ENCODE peak calls at places on chromosomes 4 and X, in four cellular contexts. W is astrocyte of the cerebellum, O is ovary, B is heart right ventricle. A is an unnamed sample.

GRCh38 chrX:41684138-41684537 is 4.6 kb upstream of the GPR34 start:
- DNase-seq in W (no peak), O (no peak), B (no peak), A (no peak)

GRCh38 chrX:45852884-45853283 is 652.2 kb upstream of the DIPK2B start:
- DNase-seq in W (no peak), O (no peak), B (no peak), A (no peak)

GRCh38 chr4:148415500-148415899 is 26.7 kb downstream of the NR3C2 start:
- DNase-seq in W (no peak), O (no peak), B (no peak), A (no peak)

GRCh38 chr4:57234252-57234775 is 124.1 kb upstream of the IGFBP7 start:
- DNase-seq in W (no peak), O (no peak), B (no peak), A (no peak)

GRCh38 chr4:5707366-5708133 is 809 bp downstream of the EVC2 start:
- DNase-seq in W (no peak), O (peak; percentile 30), B (no peak), A (no peak)

GRCh38 chr4:178339769-178340168 is 897.5 kb upstream of the AGA start:
- DNase-seq in W (no peak), O (no peak), B (no peak), A (no peak)

GRCh38 chr4:139540637-139541036 is 15.4 kb downstream of the SETD7 start:
- DNase-seq in W (no peak), O (no peak), B (no peak), A (no peak)

GRCh38 chr4:180913750-180914149 is 1329.5 kb upstream of the TENM3 start:
- DNase-seq in W (no peak), O (no peak), B (no peak), A (no peak)

GRCh38 chr4:93776386-93777080 is 52.0 kb upstream of the ATOH1 start:
- DNase-seq in W (peak; percentile 47), O (no peak), B (no peak), A (no peak)

GRCh38 chr4:5710962-5711478 is at the start of gene EVC:
- DNase-seq in W (peak; percentile 23), O (peak; percentile 88), B (peak; percentile 85), A (no peak)

GRCh38 chr4:52548818-52549570 is 110.1 kb downstream of the USP46 start:
- DNase-seq in W (no peak), O (no peak), B (no peak), A (no peak)

GRCh38 chrX:102516314-102516936 is at the start of gene TMSB15A:
- DNase-seq in W (peak; percentile 11), O (peak; percentile 79), B (peak; percentile 63), A (no peak)

GRCh38 chr4:119748853-119749252 is 120.2 kb upstream of the PDE5A start:
- DNase-seq in W (no peak), O (no peak), B (no peak), A (no peak)

GRCh38 chrX:43423876-43424275 is 232.2 kb upstream of the MAOA start:
- DNase-seq in W (no peak), O (no peak), B (no peak), A (no peak)

GRCh38 chrX:148135738-148136137 is 154.6 kb downstream of the FMR1NB start:
- DNase-seq in W (no peak), O (no peak), B (no peak), A (no peak)

GRCh38 chr4:180407273-180407885 is 1835.8 kb upstream of the TENM3 start:
- DNase-seq in W (no peak), O (no peak), B (no peak), A (no peak)

GRCh38 chr4:143358923-143359694 is 22.4 kb downstream of the GAB1 start:
- DNase-seq in W (no peak), O (no peak), B (no peak), A (peak; percentile 81)

GRCh38 chrX:41377624-41378023 is 43.7 kb downstream of the DDX3X start:
- DNase-seq in W (no peak), O (no peak), B (no peak), A (no peak)

GRCh38 chr4:126957555-126958440 is 675.0 kb upstream of the INTU start:
- DNase-seq in W (peak; percentile 36), O (no peak), B (no peak), A (no peak)

GRCh38 chrX:8349816-8350544 is 114.7 kb upstream of the VCX3B start:
- DNase-seq in W (no peak), O (no peak), B (no peak), A (no peak)

GRCh38 chrX:17520206-17520605 is 145.2 kb downstream of the NHS start:
- DNase-seq in W (no peak), O (no peak), B (no peak), A (no peak)

GRCh38 chrX:22247169-22247568 is 25.5 kb upstream of the CBLL2 start:
- DNase-seq in W (no peak), O (no peak), B (no peak), A (no peak)

GRCh38 chr4:37797923-37798322 is 28.6 kb upstream of the PGM2 start:
- DNase-seq in W (no peak), O (no peak), B (no peak), A (no peak)

GRCh38 chr4:154526151-154526550 is 24.0 kb downstream of the PLRG1 start:
- DNase-seq in W (no peak), O (no peak), B (no peak), A (no peak)

GRCh38 chr4:12911723-12912324 is 572.3 kb downstream of the RAB28 start:
- DNase-seq in W (no peak), O (no peak), B (peak; percentile 8), A (no peak)

GRCh38 chrX:13658602-13659001 is 5.7 kb downstream of the TCEANC start:
- DNase-seq in W (peak; percentile 44), O (no peak), B (peak; percentile 11), A (no peak)

GRCh38 chr4:17398035-17398434 is 113.9 kb downstream of the QDPR start:
- DNase-seq in W (no peak), O (no peak), B (no peak), A (no peak)

GRCh38 chr4:66430856-66431255 is 760.6 kb upstream of the EPHA5 start:
- DNase-seq in W (no peak), O (no peak), B (no peak), A (no peak)

GRCh38 chr4:54384563-54384962 is 155.5 kb downstream of the PDGFRA start:
- DNase-seq in W (peak; percentile 23), O (peak; percentile 52), B (peak; percentile 24), A (peak; percentile 13)

GRCh38 chrX:31297881-31298280 is 226.0 kb upstream of the FTHL17 start:
- DNase-seq in W (no peak), O (no peak), B (no peak), A (no peak)

GRCh38 chrX:31287861-31288260 is 216.0 kb upstream of the FTHL17 start:
- DNase-seq in W (no peak), O (no peak), B (no peak), A (no peak)

GRCh38 chrX:31298881-31299280 is 227.0 kb upstream of the FTHL17 start:
- DNase-seq in W (no peak), O (no peak), B (no peak), A (no peak)

GRCh38 chrX:31294475-31294874 is 222.6 kb upstream of the FTHL17 start:
- DNase-seq in W (no peak), O (no peak), B (no peak), A (no peak)

DNA sequence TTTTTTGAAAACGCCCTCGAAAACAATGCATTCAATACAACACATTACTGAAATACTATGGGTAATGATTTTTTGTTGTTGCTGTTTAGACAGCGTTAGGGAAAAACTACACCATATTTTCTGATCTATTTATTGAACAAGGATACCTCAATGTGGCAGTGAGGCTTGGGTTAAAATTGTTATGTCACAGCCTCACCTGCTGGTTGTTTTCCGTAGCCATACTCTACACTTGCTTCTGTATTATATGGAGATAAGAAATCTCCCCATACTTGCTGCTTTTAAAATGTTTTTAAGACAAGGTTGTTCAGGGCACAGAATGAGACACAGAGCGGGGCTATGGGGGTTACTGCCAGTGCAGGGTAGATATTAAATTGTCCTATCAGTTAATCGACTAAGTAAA is 221.6 kb upstream of the FTHL17 start:
- DNase-seq in W (no peak), O (no peak), B (no peak), A (no peak)
- TF ChIP-seq CTCF in W (no peak), O (no peak), B (peak; percentile 20), A (peak; percentile 30)

GRCh38 chrX:38561951-38562719 is 793 bp downstream of the TSPAN7 start:
- DNase-seq in W (no peak), O (peak; percentile 47), B (peak; percentile 6), A (peak; percentile 4)
- TF ChIP-seq CTCF in W (no peak), O (no peak), B (no peak), A (no peak)

DNA sequence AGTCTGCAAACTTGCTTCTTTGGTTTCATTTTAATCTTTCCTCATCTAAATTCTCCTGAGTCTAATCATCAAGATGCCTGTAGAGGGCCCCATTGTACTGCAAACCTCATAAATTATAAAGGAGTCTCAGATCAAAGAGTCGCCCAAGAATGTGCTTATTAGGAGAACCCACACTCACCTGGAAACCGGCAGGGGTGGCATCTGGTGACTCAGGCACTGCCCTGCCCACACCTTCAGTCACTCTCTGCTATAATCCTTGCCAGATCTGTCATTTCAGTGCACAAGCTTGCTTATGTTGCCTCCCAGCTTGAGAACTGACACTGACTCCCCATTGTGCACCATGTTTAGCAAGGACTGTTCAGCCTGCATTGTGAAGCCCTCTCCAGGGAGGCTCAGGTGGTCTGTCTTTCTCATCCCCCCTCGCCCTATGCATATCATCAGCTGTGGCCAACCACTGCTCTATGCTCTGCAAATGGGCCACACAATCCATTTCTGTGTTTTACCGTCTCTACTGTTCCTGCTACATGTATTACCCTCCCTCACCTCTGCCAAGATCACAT is 12.4 kb downstream of the EPGN start:
- DNase-seq in W (peak; percentile 48), O (no peak), B (no peak), A (peak; percentile 72)
- TF ChIP-seq CTCF in W (peak; percentile 62), O (no peak), B (peak; percentile 47), A (peak; percentile 66)

GRCh38 chrX:111168314-111168713 is 72.3 kb downstream of the PAK3 start:
- DNase-seq in W (peak; percentile 8), O (no peak), B (no peak), A (no peak)

GRCh38 chrX:111165902-111166301 is 69.9 kb downstream of the PAK3 start:
- DNase-seq in W (no peak), O (no peak), B (no peak), A (no peak)

GRCh38 chrX:111167334-111167733 is 71.3 kb downstream of the PAK3 start:
- DNase-seq in W (no peak), O (no peak), B (no peak), A (no peak)

GRCh38 chrX:111169141-111169540 is 73.2 kb downstream of the PAK3 start:
- DNase-seq in W (no peak), O (no peak), B (no peak), A (no peak)

DNA sequence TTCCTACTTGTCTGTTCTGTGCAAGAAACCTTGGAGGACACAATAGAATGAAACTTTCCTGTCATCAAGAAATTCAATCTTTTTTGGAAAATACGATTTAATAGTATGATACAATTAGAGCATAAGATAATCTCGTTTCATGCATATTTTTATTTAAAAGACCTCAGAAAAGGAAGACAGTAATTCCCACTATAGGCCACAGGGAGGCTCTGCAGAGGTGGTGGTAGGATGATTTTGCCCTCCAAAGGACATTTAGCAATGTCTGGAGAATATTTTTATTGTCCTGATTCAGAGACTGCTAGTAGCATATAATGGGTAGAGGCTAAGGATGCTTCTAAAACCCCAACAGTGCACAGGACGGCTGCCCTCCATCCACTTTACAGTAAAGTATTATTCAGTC is 68.7 kb downstream of the PAK3 start:
- DNase-seq in W (no peak), O (no peak), B (no peak), A (no peak)
- TF ChIP-seq CTCF in W (peak; percentile 45), O (no peak), B (peak; percentile 28), A (no peak)

A was measured in Caco-2.